ENCODE peak calls at places on chromosomes 4 and X, in nine cellular contexts. J, N, F, T, G, O, B, A and I are unnamed samples.

GRCh38 chr4:136651932-136652331 is 880.4 kb downstream of the PCDH18 start:
- DNase-seq in J (no peak), N (no peak), F (no peak), T (no peak), G (no peak), O (no peak), B (no peak), A (no peak), I (no peak)

GRCh38 chr4:127622923-127623754 is 9.6 kb upstream of the INTU start:
- DNase-seq in J (no peak), N (peak; percentile 35), F (peak; percentile 46), T (peak; percentile 76), G (no peak), O (peak; percentile 65), B (peak; percentile 56), A (no peak), I (no peak)

GRCh38 chr4:8211737-8212581 is 12.9 kb downstream of the SH3TC1 start:
- DNase-seq in J (no peak), N (peak; percentile 25), F (no peak), T (no peak), G (no peak), O (no peak), B (no peak), A (no peak), I (no peak)

GRCh38 chr4:159451006-159451405 is 348.1 kb downstream of the RAPGEF2 start:
- DNase-seq in J (no peak), N (no peak), F (no peak), T (no peak), G (no peak), O (no peak), B (no peak), A (no peak), I (no peak)

GRCh38 chr4:112348488-112349158 is 51.5 kb downstream of the ALPK1 start:
- DNase-seq in J (no peak), N (no peak), F (no peak), T (peak; percentile 63), G (peak; percentile 84), O (peak; percentile 49), B (no peak), A (no peak), I (no peak)

GRCh38 chr4:188042191-188042590 is 46.6 kb downstream of the ZFP42 start:
- DNase-seq in J (no peak), N (no peak), F (no peak), T (no peak), G (no peak), O (no peak), B (no peak), A (no peak), I (no peak)

GRCh38 chr4:186902361-186902760 is 178.7 kb upstream of the FAT1 start:
- DNase-seq in J (no peak), N (no peak), F (no peak), T (no peak), G (no peak), O (no peak), B (no peak), A (no peak), I (no peak)

GRCh38 chrX:53287493-53288138 is 6.2 kb upstream of the IQSEC2 start:
- DNase-seq in J (no peak), N (peak; percentile 38), F (no peak), T (no peak), G (peak; percentile 66), O (no peak), B (peak; percentile 53), A (no peak), I (no peak)

GRCh38 chr4:86879641-86880040 is 12.6 kb downstream of the C4orf36 start:
- DNase-seq in J (no peak), N (no peak), F (no peak), T (no peak), G (no peak), O (no peak), B (no peak), A (no peak), I (no peak)

GRCh38 chr4:39046243-39046642 is 14.0 kb upstream of the TMEM156 start:
- DNase-seq in J (no peak), N (no peak), F (no peak), T (no peak), G (no peak), O (no peak), B (peak; percentile 49), A (no peak), I (no peak)

GRCh38 chr4:139825523-139826014 is 159.9 kb downstream of the MGST2 start:
- DNase-seq in J (no peak), N (no peak), F (no peak), T (no peak), G (no peak), O (no peak), B (no peak), A (no peak), I (no peak)

GRCh38 chr4:56698329-56698728 is 17.2 kb upstream of the HOPX start:
- DNase-seq in J (no peak), N (no peak), F (no peak), T (peak; percentile 78), G (no peak), O (no peak), B (peak; percentile 66), A (no peak), I (no peak)

GRCh38 chrX:1390621-1391369 is 1.1 kb downstream of the SLC25A6 start:
- DNase-seq in J (no peak), N (peak; percentile 25), F (no peak), T (peak; percentile 58), G (no peak), O (no peak), B (peak; percentile 47), A (peak; percentile 10), I (no peak)

GRCh38 chrX:97909245-97909644 is 1025.5 kb downstream of the RPA4 start:
- DNase-seq in J (no peak), N (no peak), F (no peak), T (no peak), G (no peak), O (no peak), B (no peak), A (no peak), I (peak; percentile 10)

GRCh38 chr4:68581382-68582338 is 5.5 kb upstream of the UGT2B17 start:
- DNase-seq in J (no peak), N (no peak), F (no peak), T (no peak), G (no peak), O (no peak), B (no peak), A (no peak), I (no peak)

GRCh38 chr4:101114936-101115372 is 232.4 kb downstream of the PPP3CA start:
- DNase-seq in J (no peak), N (no peak), F (no peak), T (no peak), G (no peak), O (no peak), B (no peak), A (no peak), I (no peak)

GRCh38 chr4:184473515-184474260 is 662 bp downstream of the IRF2 start:
- DNase-seq in J (no peak), N (peak; percentile 53), F (peak; percentile 39), T (peak; percentile 79), G (peak; percentile 28), O (peak; percentile 61), B (peak; percentile 67), A (peak; percentile 35), I (peak; percentile 69)

DNA sequence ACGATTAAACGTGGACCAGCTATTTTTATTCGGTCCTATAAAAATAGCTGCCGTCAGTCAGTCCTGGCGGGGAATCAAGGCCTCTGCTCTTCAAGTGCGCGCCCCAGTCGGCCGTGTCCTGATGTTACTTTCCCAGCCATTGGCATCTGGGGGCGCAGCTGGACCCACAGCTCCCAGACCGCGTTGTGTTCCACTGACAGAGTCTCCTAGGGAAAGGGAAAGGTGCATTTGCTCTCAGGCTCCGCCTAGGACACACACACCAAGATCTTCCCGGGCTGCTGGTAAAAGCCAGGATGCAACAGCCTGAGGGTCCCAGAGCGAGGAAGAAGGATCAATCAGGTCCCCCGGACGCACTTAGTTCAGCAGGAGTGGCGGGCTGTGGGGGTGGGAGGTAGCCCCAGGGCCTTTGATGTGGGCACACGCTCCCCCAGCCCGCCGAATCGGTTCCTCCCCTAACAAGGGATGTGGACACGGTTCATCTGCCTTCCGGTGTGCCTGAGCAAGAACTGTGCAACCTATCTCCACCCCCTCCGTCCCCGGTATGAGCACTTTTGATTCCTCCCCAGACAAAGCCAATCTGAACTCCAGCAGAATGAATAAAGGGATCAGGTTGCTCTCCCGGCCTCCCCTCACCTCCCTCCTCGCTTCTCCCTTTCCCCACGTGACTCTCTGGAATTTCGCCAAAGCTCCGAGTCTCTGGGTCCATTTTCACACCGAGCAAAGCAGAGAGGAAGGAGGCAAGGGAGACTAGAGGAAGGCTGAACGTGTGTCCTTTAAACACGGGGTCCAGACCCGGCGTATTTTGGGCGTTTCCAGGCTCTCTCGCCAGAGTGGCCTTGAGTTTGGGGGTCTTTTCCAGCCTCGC is 626 bp upstream of the FRAS1 start:
- DNase-seq in J (peak; percentile 13), N (peak; percentile 84), F (peak; percentile 46), T (peak; percentile 72), G (peak; percentile 84), O (peak; percentile 71), B (peak; percentile 63), A (peak; percentile 29), I (peak; percentile 65)
- TF ChIP-seq CTCF in J (no peak), N (no peak), F (peak; percentile 36), T (no peak), G (peak; percentile 19), O (no peak), B (no peak), A (no peak), I (no peak)

GRCh38 chrX:138638996-138639395 is 72.5 kb downstream of the FGF13 start:
- DNase-seq in J (no peak), N (no peak), F (no peak), T (no peak), G (no peak), O (no peak), B (no peak), A (no peak), I (no peak)
- TF ChIP-seq CTCF in J (no peak), N (no peak), F (no peak), T (no peak), G (no peak), O (no peak), B (no peak), A (no peak), I (no peak)

GRCh38 chrX:47497274-47497673 is 14.3 kb upstream of the ZNF41 start:
- DNase-seq in J (no peak), N (no peak), F (no peak), T (no peak), G (no peak), O (no peak), B (no peak), A (no peak), I (no peak)
- TF ChIP-seq CTCF in J (peak; percentile 8), N (no peak), F (peak; percentile 30), T (peak; percentile 31), G (peak; percentile 44), O (peak; percentile 5), B (peak; percentile 25), A (no peak), I (peak; percentile 27)

DNA sequence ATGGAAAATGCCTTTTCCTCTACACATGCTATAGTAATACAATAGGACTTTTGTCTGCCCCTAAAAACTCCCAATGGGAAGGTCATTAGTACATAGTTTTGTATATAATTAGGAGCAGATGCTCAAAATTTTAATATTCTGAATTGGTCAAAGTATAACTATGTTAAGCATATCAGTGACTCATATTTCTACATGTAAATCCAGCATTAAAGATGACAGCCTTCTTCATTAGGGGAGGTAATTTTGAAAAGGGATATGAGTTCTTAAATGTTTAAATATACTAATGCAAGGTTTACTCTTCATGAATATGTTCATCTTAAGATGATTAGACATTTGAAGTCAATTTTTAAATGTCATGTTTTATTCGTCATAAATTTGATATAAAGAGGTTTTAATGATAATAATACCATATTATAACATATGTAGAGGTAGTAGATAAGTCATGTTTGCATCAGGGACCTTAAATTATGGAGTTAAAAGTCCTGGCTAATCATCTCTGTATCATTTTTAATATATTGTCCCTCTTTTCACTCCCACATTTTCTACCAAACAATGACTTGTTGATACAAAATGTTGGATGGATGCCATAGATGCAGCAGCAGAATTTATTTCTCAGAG is 218.8 kb downstream of the STPG2 start:
- DNase-seq in J (no peak), N (no peak), F (no peak), T (no peak), G (no peak), O (no peak), B (no peak), A (no peak), I (no peak)
- TF ChIP-seq CTCF in J (no peak), N (no peak), F (no peak), T (no peak), G (no peak), O (no peak), B (no peak), A (no peak), I (no peak)